ENCODE peak calls at places on chromosome 11, in nine cellular contexts. One of them, this sample, is unnamed.

GRCh38 chr11:11513438-11513837 is 108.4 kb downstream of the GALNT18 start:
- DNase-seq in substantia nigra: no peak
- DNase-seq in HTR-8/SVneo: no peak
- DNase-seq in DND-41: no peak
- DNase-seq in naive thymus-derived CD8-positive, alpha-beta T cell: no peak
- DNase-seq in stimulated activated CD4-positive, alpha-beta T cell treated with anti-CD3 and anti-CD28 coated beads, Interleukin-4, amount 100 ng/mL, for 48 hours: no peak
- DNase-seq in endothelial cell: no peak
- DNase-seq in stromal cell of bone marrow: peak; percentile 71
- DNase-seq in body of pancreas: no peak
- DNase-seq in this sample: no peak

GRCh38 chr11:57800444-57801184 is 39.0 kb downstream of the CTNND1 start:
- DNase-seq in substantia nigra: no peak
- DNase-seq in HTR-8/SVneo: peak; percentile 79
- DNase-seq in DND-41: peak; percentile 45
- DNase-seq in naive thymus-derived CD8-positive, alpha-beta T cell: no peak
- DNase-seq in stimulated activated CD4-positive, alpha-beta T cell treated with anti-CD3 and anti-CD28 coated beads, Interleukin-4, amount 100 ng/mL, for 48 hours: no peak
- DNase-seq in endothelial cell: peak; percentile 43
- DNase-seq in stromal cell of bone marrow: peak; percentile 50
- DNase-seq in body of pancreas: peak; percentile 34
- DNase-seq in this sample: peak; percentile 57

GRCh38 chr11:62921573-62922188 is 518 bp upstream of the CHRM1 start:
- DNase-seq in substantia nigra: no peak
- DNase-seq in HTR-8/SVneo: no peak
- DNase-seq in DND-41: no peak
- DNase-seq in naive thymus-derived CD8-positive, alpha-beta T cell: no peak
- DNase-seq in stimulated activated CD4-positive, alpha-beta T cell treated with anti-CD3 and anti-CD28 coated beads, Interleukin-4, amount 100 ng/mL, for 48 hours: no peak
- DNase-seq in endothelial cell: no peak
- DNase-seq in stromal cell of bone marrow: no peak
- DNase-seq in body of pancreas: peak; percentile 64
- DNase-seq in this sample: no peak

GRCh38 chr11:84408946-84409411 is 1122.8 kb upstream of the CCDC90B start:
- DNase-seq in substantia nigra: no peak
- DNase-seq in HTR-8/SVneo: no peak
- DNase-seq in DND-41: no peak
- DNase-seq in naive thymus-derived CD8-positive, alpha-beta T cell: no peak
- DNase-seq in stimulated activated CD4-positive, alpha-beta T cell treated with anti-CD3 and anti-CD28 coated beads, Interleukin-4, amount 100 ng/mL, for 48 hours: no peak
- DNase-seq in endothelial cell: no peak
- DNase-seq in stromal cell of bone marrow: peak; percentile 25
- DNase-seq in body of pancreas: no peak
- DNase-seq in this sample: no peak

GRCh38 chr11:120137611-120138521 is at the start of gene TRIM29:
- DNase-seq in substantia nigra: no peak
- DNase-seq in HTR-8/SVneo: no peak
- DNase-seq in DND-41: no peak
- DNase-seq in naive thymus-derived CD8-positive, alpha-beta T cell: no peak
- DNase-seq in stimulated activated CD4-positive, alpha-beta T cell treated with anti-CD3 and anti-CD28 coated beads, Interleukin-4, amount 100 ng/mL, for 48 hours: no peak
- DNase-seq in endothelial cell: peak; percentile 1
- DNase-seq in stromal cell of bone marrow: no peak
- DNase-seq in body of pancreas: peak; percentile 21
- DNase-seq in this sample: peak; percentile 63

GRCh38 chr11:8558436-8558835 is 35.6 kb downstream of the STK33 start:
- DNase-seq in substantia nigra: no peak
- DNase-seq in HTR-8/SVneo: no peak
- DNase-seq in DND-41: no peak
- DNase-seq in naive thymus-derived CD8-positive, alpha-beta T cell: no peak
- DNase-seq in stimulated activated CD4-positive, alpha-beta T cell treated with anti-CD3 and anti-CD28 coated beads, Interleukin-4, amount 100 ng/mL, for 48 hours: no peak
- DNase-seq in endothelial cell: no peak
- DNase-seq in stromal cell of bone marrow: no peak
- DNase-seq in body of pancreas: no peak
- DNase-seq in this sample: no peak

GRCh38 chr11:101442171-101442570 is 141.6 kb downstream of the TRPC6 start:
- DNase-seq in substantia nigra: no peak
- DNase-seq in HTR-8/SVneo: peak; percentile 61
- DNase-seq in DND-41: no peak
- DNase-seq in naive thymus-derived CD8-positive, alpha-beta T cell: no peak
- DNase-seq in stimulated activated CD4-positive, alpha-beta T cell treated with anti-CD3 and anti-CD28 coated beads, Interleukin-4, amount 100 ng/mL, for 48 hours: no peak
- DNase-seq in endothelial cell: no peak
- DNase-seq in stromal cell of bone marrow: peak; percentile 49
- DNase-seq in body of pancreas: peak; percentile 44
- DNase-seq in this sample: no peak

GRCh38 chr11:86938203-86938899 is 16.8 kb downstream of the FZD4 start:
- DNase-seq in substantia nigra: no peak
- DNase-seq in HTR-8/SVneo: no peak
- DNase-seq in DND-41: no peak
- DNase-seq in naive thymus-derived CD8-positive, alpha-beta T cell: no peak
- DNase-seq in stimulated activated CD4-positive, alpha-beta T cell treated with anti-CD3 and anti-CD28 coated beads, Interleukin-4, amount 100 ng/mL, for 48 hours: no peak
- DNase-seq in endothelial cell: no peak
- DNase-seq in stromal cell of bone marrow: no peak
- DNase-seq in body of pancreas: no peak
- DNase-seq in this sample: no peak

GRCh38 chr11:114815176-114815575 is 136.8 kb downstream of the NXPE2 start:
- DNase-seq in substantia nigra: no peak
- DNase-seq in HTR-8/SVneo: no peak
- DNase-seq in DND-41: no peak
- DNase-seq in naive thymus-derived CD8-positive, alpha-beta T cell: no peak
- DNase-seq in stimulated activated CD4-positive, alpha-beta T cell treated with anti-CD3 and anti-CD28 coated beads, Interleukin-4, amount 100 ng/mL, for 48 hours: no peak
- DNase-seq in endothelial cell: no peak
- DNase-seq in stromal cell of bone marrow: no peak
- DNase-seq in body of pancreas: no peak
- DNase-seq in this sample: no peak

GRCh38 chr11:117744471-117745280 is 52.3 kb downstream of the DSCAML1 start:
- DNase-seq in substantia nigra: no peak
- DNase-seq in HTR-8/SVneo: no peak
- DNase-seq in DND-41: no peak
- DNase-seq in naive thymus-derived CD8-positive, alpha-beta T cell: no peak
- DNase-seq in stimulated activated CD4-positive, alpha-beta T cell treated with anti-CD3 and anti-CD28 coated beads, Interleukin-4, amount 100 ng/mL, for 48 hours: no peak
- DNase-seq in endothelial cell: no peak
- DNase-seq in stromal cell of bone marrow: no peak
- DNase-seq in body of pancreas: no peak
- DNase-seq in this sample: no peak

GRCh38 chr11:18522388-18522787 is 4.4 kb downstream of the TSG101 start:
- DNase-seq in substantia nigra: no peak
- DNase-seq in HTR-8/SVneo: no peak
- DNase-seq in DND-41: no peak
- DNase-seq in naive thymus-derived CD8-positive, alpha-beta T cell: no peak
- DNase-seq in stimulated activated CD4-positive, alpha-beta T cell treated with anti-CD3 and anti-CD28 coated beads, Interleukin-4, amount 100 ng/mL, for 48 hours: no peak
- DNase-seq in endothelial cell: no peak
- DNase-seq in stromal cell of bone marrow: no peak
- DNase-seq in body of pancreas: no peak
- DNase-seq in this sample: no peak